ENCODE peak calls at places on chromosomes 5 and 9, in eight cellular contexts. V, C, Z, Q, B, L, Y and X are unnamed samples.

GRCh38 chr5:79011869-79012268 is 26.8 kb upstream of the ARSB start:
- DNase-seq in V (no peak), C (no peak), Y (no peak), Z (no peak), Q (no peak), B (no peak), L (no peak), X (no peak)

GRCh38 chr9:78697653-78698052 is 400.7 kb downstream of the PSAT1 start:
- DNase-seq in L (no peak), Q (no peak), C (no peak), Z (no peak), Y (no peak), B (no peak), V (no peak), X (no peak)

GRCh38 chr5:67647772-67648171 is 451.2 kb upstream of the CD180 start:
- DNase-seq in Z (no peak), Y (no peak), B (no peak), C (no peak), L (no peak), V (no peak), Q (no peak), X (no peak)

GRCh38 chr9:118236625-118237024 is 532.4 kb downstream of the TLR4 start:
- DNase-seq in B (no peak), V (no peak), Q (no peak), Y (no peak), Z (no peak), C (no peak), L (no peak), X (no peak)

GRCh38 chr5:138873886-138874200 is 1.3 kb downstream of the LRRTM2 start:
- DNase-seq in B (no peak), V (no peak), L (no peak), Z (no peak), Q (no peak), C (no peak), Y (no peak), X (no peak)

GRCh38 chr5:107570805-107571531 is 99.8 kb downstream of the EFNA5 start:
- DNase-seq in Y (no peak), Z (no peak), C (no peak), V (peak; percentile 58), L (no peak), B (no peak), Q (peak; percentile 21), X (no peak)

GRCh38 chr5:147559725-147560124 is 49.9 kb upstream of the DPYSL3 start:
- DNase-seq in C (no peak), L (no peak), Z (no peak), Y (no peak), V (no peak), Q (no peak), B (no peak), X (no peak)

GRCh38 chr5:172410160-172410559 is 44.2 kb downstream of the SH3PXD2B start:
- DNase-seq in B (no peak), L (no peak), V (no peak), Y (no peak), Z (no peak), Q (peak; percentile 27), C (no peak), X (no peak)

GRCh38 chr5:86797677-86798076 is 179.9 kb downstream of the COX7C start:
- DNase-seq in Y (no peak), V (no peak), Z (no peak), Q (no peak), B (no peak), C (no peak), L (no peak), X (no peak)

GRCh38 chr5:59816901-59817300 is 76.6 kb downstream of the PDE4D start:
- DNase-seq in Y (no peak), Z (no peak), C (no peak), V (no peak), B (no peak), L (no peak), Q (no peak), X (no peak)

GRCh38 chr9:129323376-129323998 is 145.4 kb upstream of the IER5L start:
- DNase-seq in Q (no peak), L (no peak), C (no peak), V (no peak), Z (no peak), Y (peak; percentile 64), B (peak; percentile 74), X (no peak)

GRCh38 chr9:32502459-32502858 is 23.5 kb downstream of the RIGI start:
- DNase-seq in Q (peak; percentile 94), B (no peak), C (no peak), Y (no peak), V (no peak), Z (no peak), L (no peak), X (no peak)

GRCh38 chr5:77632526-77633268 is 5.8 kb downstream of the OTP start:
- DNase-seq in Y (no peak), C (no peak), L (no peak), Q (no peak), B (no peak), Z (no peak), V (peak; percentile 45), X (no peak)

GRCh38 chr5:138953370-138954256 is 78.5 kb upstream of the LRRTM2 start:
- DNase-seq in B (peak; percentile 96), L (no peak), Y (peak; percentile 92), C (peak; percentile 69), V (peak; percentile 88), Z (peak; percentile 83), Q (peak; percentile 52), X (peak; percentile 93)

GRCh38 chr5:54415896-54416640 is 39.4 kb upstream of the HSPB3 start:
- DNase-seq in Q (peak; percentile 52), V (no peak), B (no peak), Z (no peak), C (no peak), L (no peak), Y (no peak), X (no peak)

GRCh38 chr5:55344392-55344992 is 36.7 kb downstream of the MTREX start:
- DNase-seq in Q (peak; percentile 87), L (peak; percentile 13), Z (peak; percentile 56), C (peak; percentile 50), Y (peak; percentile 71), B (peak; percentile 77), V (no peak), X (peak; percentile 76)

GRCh38 chr5:150411245-150411979 is 1.3 kb downstream of the CD74 start:
- DNase-seq in L (peak; percentile 33), C (no peak), V (no peak), Q (peak; percentile 28), Y (no peak), B (peak; percentile 82), Z (peak; percentile 80), X (peak; percentile 78)

GRCh38 chr9:125649315-125649714 is 57.7 kb downstream of the MAPKAP1 start:
- DNase-seq in C (no peak), V (no peak), Z (no peak), Q (peak; percentile 91), B (peak; percentile 81), Y (no peak), L (no peak), X (no peak)

GRCh38 chr5:74500037-74500917 is 140.3 kb downstream of the ENC1 start:
- DNase-seq in Z (no peak), Q (no peak), Y (no peak), B (no peak), C (no peak), V (no peak), L (no peak), X (no peak)

GRCh38 chr5:72541501-72542235 is 34.5 kb upstream of the ZNF366 start:
- DNase-seq in Z (no peak), Q (no peak), C (peak; percentile 52), L (no peak), B (no peak), V (no peak), Y (no peak), X (no peak)

GRCh38 chr5:125713406-125713805 is 709.8 kb upstream of the GRAMD2B start:
- DNase-seq in Z (no peak), C (no peak), L (no peak), V (no peak), Y (no peak), B (no peak), Q (no peak), X (no peak)

GRCh38 chr5:168884040-168884439 is 304.9 kb upstream of the PANK3 start:
- DNase-seq in B (no peak), Y (no peak), L (no peak), Q (no peak), Z (no peak), C (no peak), V (no peak), X (no peak)

GRCh38 chr5:168879929-168880328 is 300.8 kb upstream of the PANK3 start:
- DNase-seq in Z (no peak), B (peak; percentile 11), Q (peak; percentile 46), C (no peak), L (no peak), V (no peak), Y (no peak), X (peak; percentile 54)

GRCh38 chr5:168883253-168883880 is 304.2 kb upstream of the PANK3 start:
- DNase-seq in B (no peak), C (no peak), Q (no peak), Z (no peak), Y (no peak), L (no peak), V (no peak), X (no peak)

GRCh38 chr5:168882283-168882682 is 303.1 kb upstream of the PANK3 start:
- DNase-seq in C (no peak), Q (no peak), Z (no peak), Y (no peak), L (no peak), B (no peak), V (no peak), X (no peak)

GRCh38 chr5:168881427-168882149 is 302.4 kb upstream of the PANK3 start:
- DNase-seq in Y (no peak), B (no peak), C (no peak), Z (no peak), Q (no peak), V (no peak), L (no peak), X (no peak)
- H3K27ac ChIP-seq in Y (no peak overlapping the region), B (no peak overlapping the region), C (no peak overlapping the region), Z (no peak overlapping the region), Q (no peak overlapping the region), V (no peak overlapping the region), L (no peak overlapping the region), X (no peak overlapping the region)

GRCh38 chr5:142275496-142275895 is 49.3 kb downstream of the SPRY4 start:
- DNase-seq in Z (no peak), C (no peak), L (no peak), V (no peak), B (no peak), Q (no peak), Y (peak; percentile 28), X (no peak)
- H3K27ac ChIP-seq in Z (no peak overlapping the region), C (no peak overlapping the region), L (no peak overlapping the region), V (no peak overlapping the region), B (no peak overlapping the region), Q (no peak overlapping the region), Y (no peak overlapping the region), X (no peak overlapping the region)

GRCh38 chr5:170097934-170098333 is 7.8 kb upstream of the FOXI1 start:
- DNase-seq in Y (no peak), B (peak; percentile 67), C (no peak), Z (no peak), L (no peak), V (no peak), Q (no peak), X (no peak)
- H3K27ac ChIP-seq in Y (no peak overlapping the region), B (no peak overlapping the region), C (no peak overlapping the region), Z (no peak overlapping the region), L (no peak overlapping the region), V (no peak overlapping the region), Q (no peak overlapping the region), X (no peak overlapping the region)

DNA sequence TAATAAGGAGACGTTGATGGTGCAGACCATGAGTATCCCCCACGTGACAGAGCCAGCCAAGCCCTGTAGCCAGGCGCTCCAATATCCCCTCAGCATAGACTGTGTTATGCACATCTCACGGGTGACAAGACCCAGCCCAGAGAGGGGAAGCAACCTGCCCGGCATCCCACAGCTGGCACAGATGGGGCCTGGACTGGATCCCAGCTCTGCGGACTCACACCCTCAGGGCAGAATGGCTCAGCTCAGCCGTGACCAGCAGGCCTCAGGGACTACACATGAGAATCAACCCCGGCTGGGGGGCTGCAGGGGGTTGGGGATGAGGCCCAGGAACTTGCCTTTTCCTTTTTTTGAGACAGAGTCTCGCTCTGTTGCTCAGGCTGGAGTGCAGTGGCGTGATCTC is 11.7 kb downstream of the FIBCD1 start:
- DNase-seq in L (no peak), Y (no peak), C (no peak), Q (no peak), Z (no peak), V (no peak), B (no peak), X (peak; percentile 34)
- H3K27ac ChIP-seq in L (no peak overlapping the region), Y (no peak overlapping the region), C (no peak overlapping the region), Q (no peak overlapping the region), Z (no peak overlapping the region), V (no peak overlapping the region), B (no peak overlapping the region), X (no peak overlapping the region)